ENCODE peak calls at places on chromosome 6, in four cellular contexts. One of them, this sample, is unnamed.

GRCh38 chr6:62283359-62283758 is 2.7 kb downstream of the KHDRBS2 start:
- DNase-seq in upper lobe of right lung: no peak
- DNase-seq in fibroblast of pulmonary artery: no peak
- DNase-seq in KBM-7: no peak
- DNase-seq in this sample: no peak

GRCh38 chr6:81309841-81310240 is 442.6 kb downstream of the TENT5A start:
- DNase-seq in upper lobe of right lung: no peak
- DNase-seq in fibroblast of pulmonary artery: no peak
- DNase-seq in KBM-7: no peak
- DNase-seq in this sample: no peak

GRCh38 chr6:114430534-114431124 is 87.8 kb upstream of the HS3ST5 start:
- DNase-seq in fibroblast of pulmonary artery: no peak
- DNase-seq in upper lobe of right lung: no peak
- DNase-seq in KBM-7: no peak
- DNase-seq in this sample: no peak

GRCh38 chr6:148175511-148176188 is 167.0 kb upstream of the SASH1 start:
- DNase-seq in fibroblast of pulmonary artery: peak; percentile 29
- DNase-seq in upper lobe of right lung: no peak
- DNase-seq in KBM-7: no peak
- DNase-seq in this sample: no peak

GRCh38 chr6:41271901-41272395 is 14.5 kb downstream of the TREM1 start:
- DNase-seq in fibroblast of pulmonary artery: no peak
- DNase-seq in upper lobe of right lung: peak; percentile 83
- DNase-seq in KBM-7: no peak
- DNase-seq in this sample: peak; percentile 100

GRCh38 chr6:68779366-68779765 is 144.3 kb downstream of the ADGRB3 start:
- DNase-seq in fibroblast of pulmonary artery: no peak
- DNase-seq in upper lobe of right lung: no peak
- DNase-seq in KBM-7: no peak
- DNase-seq in this sample: no peak

GRCh38 chr6:34486106-34486740 is 20.3 kb downstream of the PACSIN1 start:
- DNase-seq in upper lobe of right lung: peak; percentile 31
- DNase-seq in fibroblast of pulmonary artery: no peak
- DNase-seq in KBM-7: no peak
- DNase-seq in this sample: no peak

GRCh38 chr6:111585241-111585968 is 20.3 kb downstream of the TRAF3IP2 start:
- DNase-seq in KBM-7: no peak
- DNase-seq in fibroblast of pulmonary artery: peak; percentile 70
- DNase-seq in upper lobe of right lung: no peak
- DNase-seq in this sample: no peak

GRCh38 chr6:130293800-130294199 is 71.0 kb upstream of the SAMD3 start:
- DNase-seq in fibroblast of pulmonary artery: peak; percentile 64
- DNase-seq in upper lobe of right lung: no peak
- DNase-seq in KBM-7: peak; percentile 67
- DNase-seq in this sample: peak; percentile 25

GRCh38 chr6:33630014-33630413 is 8.9 kb downstream of the ITPR3 start:
- DNase-seq in fibroblast of pulmonary artery: no peak
- DNase-seq in upper lobe of right lung: no peak
- DNase-seq in KBM-7: no peak
- DNase-seq in this sample: no peak

GRCh38 chr6:27062755-27063154 is 184.7 kb upstream of the PRSS16 start:
- DNase-seq in fibroblast of pulmonary artery: no peak
- DNase-seq in upper lobe of right lung: no peak
- DNase-seq in KBM-7: no peak
- DNase-seq in this sample: no peak

GRCh38 chr6:26553264-26553738 is 15.1 kb downstream of the HMGN4 start:
- DNase-seq in KBM-7: peak; percentile 92
- DNase-seq in upper lobe of right lung: peak; percentile 73
- DNase-seq in fibroblast of pulmonary artery: peak; percentile 81
- DNase-seq in this sample: peak; percentile 93

GRCh38 chr6:73586416-73586974 is 65.7 kb upstream of the EEF1A1 start:
- DNase-seq in upper lobe of right lung: no peak
- DNase-seq in KBM-7: no peak
- DNase-seq in fibroblast of pulmonary artery: peak; percentile 56
- DNase-seq in this sample: peak; percentile 30

GRCh38 chr6:18897350-18897749 is 510.2 kb downstream of the RNF144B start:
- DNase-seq in upper lobe of right lung: no peak
- DNase-seq in fibroblast of pulmonary artery: no peak
- DNase-seq in KBM-7: no peak
- DNase-seq in this sample: no peak

GRCh38 chr6:130697661-130698535 is 129.3 kb upstream of the SMLR1 start:
- DNase-seq in fibroblast of pulmonary artery: peak; percentile 70
- DNase-seq in upper lobe of right lung: no peak
- DNase-seq in KBM-7: peak; percentile 69
- DNase-seq in this sample: peak; percentile 39

GRCh38 chr6:156379946-156380707 is 397.1 kb upstream of the ARID1B start:
- DNase-seq in KBM-7: no peak
- DNase-seq in fibroblast of pulmonary artery: peak; percentile 16
- DNase-seq in upper lobe of right lung: no peak
- DNase-seq in this sample: no peak

GRCh38 chr6:38169826-38170526 is 350.4 kb downstream of the ZFAND3 start:
- DNase-seq in fibroblast of pulmonary artery: no peak
- DNase-seq in KBM-7: no peak
- DNase-seq in upper lobe of right lung: no peak
- DNase-seq in this sample: no peak

GRCh38 chr6:37779111-37779800 is 40.3 kb upstream of the ZFAND3 start:
- DNase-seq in upper lobe of right lung: no peak
- DNase-seq in KBM-7: no peak
- DNase-seq in fibroblast of pulmonary artery: no peak
- DNase-seq in this sample: no peak

GRCh38 chr6:35148167-35148741 is 7.1 kb upstream of the TCP11 start:
- DNase-seq in fibroblast of pulmonary artery: peak; percentile 65
- DNase-seq in KBM-7: no peak
- DNase-seq in upper lobe of right lung: no peak
- DNase-seq in this sample: no peak

GRCh38 chr6:108165714-108166663 is at the start of gene NR2E1:
- DNase-seq in upper lobe of right lung: no peak
- DNase-seq in fibroblast of pulmonary artery: no peak
- DNase-seq in KBM-7: no peak
- DNase-seq in this sample: no peak

GRCh38 chr6:132088150-132088549 is 137.0 kb upstream of the CCN2 start:
- DNase-seq in fibroblast of pulmonary artery: no peak
- DNase-seq in KBM-7: no peak
- DNase-seq in upper lobe of right lung: no peak
- DNase-seq in this sample: no peak

GRCh38 chr6:33927551-33927950 is 123.7 kb upstream of the MLN start:
- DNase-seq in KBM-7: no peak
- DNase-seq in fibroblast of pulmonary artery: no peak
- DNase-seq in upper lobe of right lung: no peak
- DNase-seq in this sample: no peak

GRCh38 chr6:146388736-146389364 is 154.8 kb upstream of the RAB32 start:
- DNase-seq in KBM-7: no peak
- DNase-seq in fibroblast of pulmonary artery: no peak
- DNase-seq in upper lobe of right lung: no peak
- DNase-seq in this sample: no peak

GRCh38 chr6:92708270-92708669 is 711.1 kb downstream of the EPHA7 start:
- DNase-seq in upper lobe of right lung: no peak
- DNase-seq in KBM-7: no peak
- DNase-seq in fibroblast of pulmonary artery: no peak
- DNase-seq in this sample: no peak

GRCh38 chr6:99543968-99544367 is 24.5 kb downstream of the CCNC start:
- DNase-seq in upper lobe of right lung: no peak
- DNase-seq in fibroblast of pulmonary artery: no peak
- DNase-seq in KBM-7: no peak
- DNase-seq in this sample: no peak

GRCh38 chr6:17705778-17706579 is 746 bp downstream of the NUP153 start:
- DNase-seq in fibroblast of pulmonary artery: peak; percentile 61
- DNase-seq in KBM-7: peak; percentile 88
- DNase-seq in upper lobe of right lung: peak; percentile 84
- DNase-seq in this sample: peak; percentile 73

GRCh38 chr6:130233332-130233731 is 10.6 kb upstream of the SAMD3 start:
- DNase-seq in upper lobe of right lung: no peak
- DNase-seq in KBM-7: no peak
- DNase-seq in fibroblast of pulmonary artery: peak; percentile 13
- DNase-seq in this sample: no peak

GRCh38 chr6:111767752-111768430 is 105.4 kb downstream of the FYN start:
- DNase-seq in upper lobe of right lung: no peak
- DNase-seq in fibroblast of pulmonary artery: no peak
- DNase-seq in KBM-7: no peak
- DNase-seq in this sample: no peak

GRCh38 chr6:4274382-4275082 is 139.2 kb upstream of the ECI2 start:
- DNase-seq in upper lobe of right lung: no peak
- DNase-seq in fibroblast of pulmonary artery: peak; percentile 31
- DNase-seq in KBM-7: no peak
- DNase-seq in this sample: no peak

GRCh38 chr6:110351546-110351945 is 6.6 kb downstream of the METTL24 start:
- DNase-seq in fibroblast of pulmonary artery: no peak
- DNase-seq in upper lobe of right lung: no peak
- DNase-seq in KBM-7: no peak
- DNase-seq in this sample: no peak

GRCh38 chr6:27550692-27551091 is 77.8 kb upstream of the ZNF184 start:
- DNase-seq in upper lobe of right lung: no peak
- DNase-seq in KBM-7: no peak
- DNase-seq in fibroblast of pulmonary artery: no peak
- DNase-seq in this sample: no peak

GRCh38 chr6:158645064-158646022 is 800 bp upstream of the DYNLT1 start:
- DNase-seq in KBM-7: no peak
- DNase-seq in upper lobe of right lung: peak; percentile 0
- DNase-seq in fibroblast of pulmonary artery: no peak
- DNase-seq in this sample: no peak